ENCODE peak calls at places on chromosomes 7 and 10, in five cellular contexts. V is A549, U is K562, S is HepG2, N is SK-N-SH. B is an unnamed sample.

GRCh38 chr10:114987995-114988394 is 50.0 kb downstream of the TRUB1 start:
- DNase-seq in S (no peak), V (no peak), U (no peak), N (no peak), B (peak; percentile 92)

GRCh38 chr7:39016609-39017008 is 38.9 kb downstream of the POU6F2 start:
- DNase-seq in N (no peak), V (no peak), U (no peak), S (peak; percentile 1), B (no peak)

GRCh38 chr7:111113263-111114017 is 22.5 kb downstream of the LRRN3 start:
- DNase-seq in U (no peak), V (peak; percentile 39), N (no peak), S (peak; percentile 29), B (peak; percentile 86)

GRCh38 chr7:156892821-156893706 is at the start of gene LMBR1:
- DNase-seq in V (peak; percentile 96), S (peak; percentile 83), U (peak; percentile 99), N (peak; percentile 100), B (peak; percentile 94)

GRCh38 chr7:27606270-27607209 is 56.1 kb downstream of the HIBADH start:
- DNase-seq in V (peak; percentile 59), U (no peak), S (peak; percentile 79), N (no peak), B (peak; percentile 81)

GRCh38 chr10:100470367-100470766 is 7.6 kb downstream of the WNT8B start:
- DNase-seq in U (no peak), N (no peak), V (no peak), S (no peak), B (peak; percentile 11)

GRCh38 chr7:9026121-9026520 is 592.7 kb downstream of the NXPH1 start:
- DNase-seq in S (no peak), V (no peak), N (no peak), U (no peak), B (no peak)

GRCh38 chr10:17586741-17587720 is 30.1 kb downstream of the HACD1 start:
- DNase-seq in U (no peak), S (no peak), N (no peak), V (no peak), B (peak; percentile 43)

GRCh38 chr10:99809931-99810615 is 27.6 kb downstream of the ABCC2 start:
- DNase-seq in S (no peak), V (no peak), U (no peak), N (no peak), B (peak; percentile 60)

GRCh38 chr10:57776688-57777432 is 490.8 kb downstream of the IPMK start:
- DNase-seq in N (no peak), S (no peak), U (no peak), V (no peak), B (no peak)

GRCh38 chr10:110868981-110869380 is 2.7 kb upstream of the PDCD4 start:
- DNase-seq in V (no peak), N (no peak), S (no peak), U (no peak), B (no peak)

GRCh38 chr7:48285365-48285764 is 114.1 kb downstream of the ABCA13 start:
- DNase-seq in V (peak; percentile 16), S (no peak), U (no peak), N (no peak), B (peak; percentile 83)

GRCh38 chr7:30612658-30613265 is 18.1 kb downstream of the GARS1 start:
- DNase-seq in S (no peak), U (no peak), V (no peak), N (no peak), B (peak; percentile 81)

GRCh38 chr10:47058961-47059391 is 147.7 kb downstream of the PTPN20 start:
- DNase-seq in S (no peak), N (no peak), U (no peak), V (no peak), B (peak; percentile 46)

GRCh38 chr7:157431173-157431950 is 94.6 kb downstream of the DNAJB6 start:
- DNase-seq in U (no peak), S (no peak), N (no peak), V (no peak), B (no peak)

GRCh38 chr7:157684157-157684595 is 347.4 kb downstream of the DNAJB6 start:
- DNase-seq in V (no peak), U (no peak), S (no peak), N (peak; percentile 64), B (no peak)

GRCh38 chr10:49631975-49632374 is 18.1 kb downstream of the CHAT start:
- DNase-seq in S (no peak), U (no peak), N (no peak), V (no peak), B (no peak)

GRCh38 chr7:23759556-23760391 is 49.8 kb downstream of the STK31 start:
- DNase-seq in U (no peak), S (no peak), N (no peak), V (peak; percentile 16), B (peak; percentile 3)

DNA sequence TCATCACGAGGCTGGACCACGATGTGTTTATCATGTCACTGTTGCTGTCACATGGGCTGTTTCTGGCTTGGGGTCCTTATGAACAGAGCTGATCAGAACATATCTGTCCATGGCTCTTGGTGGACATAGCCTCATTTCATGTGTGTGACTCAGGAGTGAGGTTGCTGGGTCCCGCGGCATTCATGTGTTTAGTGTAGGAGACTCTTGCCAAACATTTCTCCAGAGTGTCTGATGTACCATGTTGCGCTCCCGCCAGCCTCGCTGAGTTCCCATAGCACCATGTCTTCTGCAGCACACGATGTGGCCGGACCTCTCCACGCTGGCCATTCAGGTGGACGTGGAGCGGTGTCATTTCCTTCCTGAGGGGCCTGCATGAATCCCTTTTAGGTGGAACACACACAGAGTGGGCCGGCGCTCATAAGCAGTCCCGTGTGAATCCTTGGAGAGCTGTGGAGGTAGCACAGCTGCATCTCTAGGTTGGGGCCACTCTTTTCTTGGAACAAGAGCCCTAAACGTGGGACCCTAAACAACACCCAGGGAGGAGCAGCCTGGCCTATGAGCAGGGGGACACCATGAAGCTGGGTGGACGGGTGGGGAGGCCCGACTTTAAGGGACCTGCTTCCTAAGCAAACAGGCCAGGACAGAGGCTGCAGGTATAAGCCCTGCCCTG is 134.6 kb downstream of the LHPP start:
- DNase-seq in V (no peak), S (no peak), N (no peak), U (no peak), B (no peak)
- TF ChIP-seq RFX5 in V (no peak), S (no peak), N (no peak), U (no peak), B (no peak)

GRCh38 chr10:30384791-30385201 is 35.7 kb upstream of the MTPAP start:
- DNase-seq in V (peak; percentile 67), N (peak; percentile 68), S (peak; percentile 24), U (no peak), B (peak; percentile 34)

GRCh38 chr10:30389543-30389942 is 40.5 kb upstream of the MTPAP start:
- DNase-seq in N (no peak), V (no peak), S (no peak), U (no peak), B (no peak)

GRCh38 chr10:30390207-30390606 is 41.1 kb upstream of the MTPAP start:
- DNase-seq in N (no peak), S (peak; percentile 22), V (no peak), U (no peak), B (no peak)

GRCh38 chr10:30386801-30387588 is 37.9 kb upstream of the MTPAP start:
- DNase-seq in V (no peak), U (no peak), S (no peak), N (no peak), B (no peak)

GRCh38 chr10:30387646-30388243 is 38.7 kb upstream of the MTPAP start:
- DNase-seq in U (no peak), V (peak; percentile 21), N (no peak), S (peak; percentile 35), B (no peak)
- TF ChIP-seq RFX5 in U (no peak), V (no peak), N (no peak), S (no peak), B (no peak)

GRCh38 chr10:7529638-7530037 is 118.8 kb upstream of the SFMBT2 start:
- DNase-seq in U (no peak), V (peak; percentile 44), N (peak; percentile 67), S (peak; percentile 41), B (no peak)
- TF ChIP-seq RFX5 in U (no peak), V (no peak), N (no peak), S (no peak), B (no peak)

DNA sequence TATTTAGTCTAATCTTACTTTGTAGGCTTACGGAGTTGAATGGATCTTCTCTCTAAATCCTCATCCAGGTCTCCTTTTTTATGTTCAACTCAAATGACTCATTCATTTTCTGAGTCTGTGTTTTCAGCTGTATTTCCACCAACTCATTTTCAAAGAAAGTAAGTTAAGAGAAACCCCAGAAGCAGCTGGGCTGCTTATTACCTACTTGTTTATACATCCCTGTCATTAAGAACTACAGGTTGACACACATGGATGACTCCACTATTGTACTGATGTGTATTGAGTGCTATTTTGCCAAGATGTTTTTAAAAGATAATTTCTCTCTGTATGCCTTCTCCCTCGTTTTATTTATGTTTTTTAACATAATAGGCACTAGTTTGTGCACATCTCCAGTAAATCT is 42.0 kb downstream of the DGKI start:
- DNase-seq in S (no peak), U (no peak), V (no peak), N (no peak), B (peak; percentile 55)
- TF ChIP-seq RFX5 in S (no peak), U (no peak), V (no peak), N (no peak), B (no peak)

GRCh38 chr7:126529254-126529653 is 723.5 kb downstream of the GRM8 start:
- DNase-seq in U (no peak), S (no peak), N (no peak), V (no peak), B (no peak)
- TF ChIP-seq RFX5 in U (no peak), S (no peak), N (no peak), V (no peak), B (no peak)

GRCh38 chr7:35349001-35349400 is 95.1 kb upstream of the TBX20 start:
- DNase-seq in V (no peak), N (no peak), S (no peak), U (no peak), B (no peak)

GRCh38 chr7:35355911-35356310 is 102.0 kb upstream of the TBX20 start:
- DNase-seq in S (no peak), U (no peak), V (no peak), N (no peak), B (no peak)

GRCh38 chr7:35351466-35351865 is 97.6 kb upstream of the TBX20 start:
- DNase-seq in N (no peak), U (no peak), S (no peak), V (no peak), B (no peak)

GRCh38 chr7:35356495-35356894 is 102.6 kb upstream of the TBX20 start:
- DNase-seq in S (no peak), U (no peak), N (no peak), V (no peak), B (no peak)

GRCh38 chr7:35353481-35353880 is 99.6 kb upstream of the TBX20 start:
- DNase-seq in N (no peak), U (no peak), V (no peak), S (no peak), B (no peak)
- TF ChIP-seq RFX5 in N (no peak), U (no peak), V (no peak), S (no peak), B (no peak)

B was measured in IMR-90.